ENCODE peak calls at places on chromosomes 16 and 17, in four cellular contexts. P, I, V and L are unnamed samples.

GRCh38 chr17:55086635-55087058 is 118.1 kb downstream of the STXBP4 start:
- DNase-seq in P (no peak), I (no peak), V (peak), L (no peak)

GRCh38 chr16:76226011-76226410 is 51.2 kb upstream of the CNTNAP4 start:
- DNase-seq in P (no peak), I (no peak), V (no peak), L (no peak)

GRCh38 chr16:81376880-81377279 is 62.1 kb downstream of the GAN start:
- DNase-seq in P (no peak), I (no peak), V (peak), L (no peak)

GRCh38 chr17:45256114-45256966 is 5.6 kb downstream of the SPATA32 start:
- DNase-seq in P (no peak), I (peak), V (no peak), L (no peak)

GRCh38 chr17:61122356-61122913 is 277.2 kb upstream of the TBX2 start:
- DNase-seq in P (no peak), I (no peak), V (no peak), L (no peak)

GRCh38 chr16:22092143-22092933 is at the start of gene VWA3A:
- DNase-seq in P (no peak), I (no peak), V (peak), L (no peak)

GRCh38 chr17:15184872-15185624 is 80.1 kb downstream of the PMP22 start:
- DNase-seq in P (no peak), I (no peak), V (no peak), L (no peak)

GRCh38 chr16:22678311-22678710 is 135.7 kb upstream of the HS3ST2 start:
- DNase-seq in P (no peak), I (no peak), V (no peak), L (no peak)

GRCh38 chr16:3578610-3579551 is 1.7 kb upstream of the NLRC3 start:
- DNase-seq in P (no peak), I (peak), V (no peak), L (no peak)

GRCh38 chr16:11219188-11219587 is 36.8 kb downstream of the SOCS1 start:
- DNase-seq in P (no peak), I (no peak), V (no peak), L (no peak)

GRCh38 chr17:40909755-40910154 is 24.7 kb upstream of the KRT20 start:
- DNase-seq in P (no peak), I (no peak), V (no peak), L (no peak)

GRCh38 chr17:82062076-82062983 is 3.3 kb downstream of the DUS1L start:
- DNase-seq in P (no peak), I (peak), V (no peak), L (no peak)

GRCh38 chr16:57258226-57258909 is 13.3 kb downstream of the ARL2BP start:
- DNase-seq in P (no peak), I (no peak), V (no peak), L (no peak)

GRCh38 chr16:72108353-72109102 is 14.9 kb downstream of the DHX38 start:
- DNase-seq in P (no peak), I (no peak), V (no peak), L (no peak)

GRCh38 chr17:70107441-70107840 is 32.4 kb downstream of the KCNJ16 start:
- DNase-seq in P (no peak), I (no peak), V (no peak), L (no peak)

GRCh38 chr16:58329147-58329546 is 34.3 kb upstream of the PRSS54 start:
- DNase-seq in P (no peak), I (no peak), V (no peak), L (no peak)

GRCh38 chr17:36722121-36722902 is 120.9 kb downstream of the MRM1 start:
- DNase-seq in P (no peak), I (peak), V (peak), L (no peak)

GRCh38 chr16:84665359-84665758 is 17.0 kb downstream of the KLHL36 start:
- DNase-seq in P (no peak), I (no peak), V (no peak), L (no peak)

GRCh38 chr17:38507436-38507835 is 79.2 kb downstream of the ARHGAP23 start:
- DNase-seq in P (no peak), I (no peak), V (no peak), L (no peak)

GRCh38 chr17:9432121-9432866 is 143.3 kb downstream of the STX8 start:
- DNase-seq in P (no peak), I (no peak), V (no peak), L (no peak)

GRCh38 chr16:19139436-19140091 is 25.8 kb downstream of the ITPRIPL2 start:
- DNase-seq in P (no peak), I (no peak), V (no peak), L (no peak)

GRCh38 chr17:50354776-50355175 is 8.8 kb downstream of the XYLT2 start:
- DNase-seq in P (no peak), I (no peak), V (no peak), L (no peak)

GRCh38 chr17:45221081-45221996 is at the start of gene FMNL1:
- DNase-seq in P (no peak), I (peak), V (no peak), L (no peak)

GRCh38 chr17:3983945-3984484 is 19.8 kb upstream of the ATP2A3 start:
- DNase-seq in P (no peak), I (no peak), V (peak), L (no peak)

GRCh38 chr16:68737730-68738590 is 868 bp downstream of the CDH1 start:
- DNase-seq in P (no peak), I (peak), V (no peak), L (peak)

GRCh38 chr17:76202516-76202915 is 37.8 kb downstream of the RNF157 start:
- DNase-seq in P (no peak), I (no peak), V (no peak), L (no peak)

GRCh38 chr17:82317394-82318168 is at the start of gene CD7:
- DNase-seq in P (no peak), I (no peak), V (no peak), L (no peak)

GRCh38 chr17:19531780-19532501 is 1.7 kb upstream of the SLC47A1 start:
- DNase-seq in P (no peak), I (no peak), V (no peak), L (no peak)

GRCh38 chr17:19534562-19535149 is 1.0 kb downstream of the SLC47A1 start:
- DNase-seq in P (no peak), I (no peak), V (no peak), L (no peak)

GRCh38 chr17:19533718-19534561 is at the start of gene SLC47A1:
- DNase-seq in P (no peak), I (peak), V (peak), L (no peak)

GRCh38 chr17:19537116-19537515 is 3.5 kb downstream of the SLC47A1 start:
- DNase-seq in P (no peak), I (no peak), V (no peak), L (no peak)

DNA sequence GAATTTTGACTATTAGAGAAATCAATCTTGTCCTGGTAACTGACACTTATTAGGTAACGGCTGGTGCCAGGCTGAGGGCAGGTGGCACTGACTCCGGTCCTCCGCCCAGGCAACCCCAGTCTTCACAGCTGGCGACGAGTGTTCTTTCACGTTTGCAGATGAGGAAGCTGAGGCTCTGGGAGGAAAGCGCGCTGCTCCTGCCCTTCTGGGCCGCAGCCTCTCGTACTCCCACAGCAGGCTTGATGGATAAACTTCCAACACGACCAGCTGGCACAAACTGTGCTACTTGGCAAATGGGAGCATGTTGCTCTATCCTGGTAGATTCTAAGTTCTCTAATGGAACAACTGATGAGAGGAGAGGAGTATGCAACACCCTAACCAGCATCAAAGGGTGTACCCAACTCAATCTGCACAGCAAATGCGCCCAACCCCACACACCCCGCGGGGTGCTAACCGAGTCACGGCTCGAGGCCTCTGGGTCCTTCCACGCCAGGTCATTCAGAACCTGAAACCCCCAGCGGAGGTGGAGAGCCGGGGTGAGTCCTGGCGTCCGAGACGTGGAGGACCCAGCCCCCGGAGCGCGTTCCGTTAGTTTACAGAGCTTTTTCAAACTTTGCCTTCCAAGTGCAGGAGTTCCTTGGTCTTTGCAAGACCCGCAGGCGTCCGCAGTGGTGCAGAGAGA is 477 bp upstream of the SLC47A1 start:
- DNase-seq in P (no peak), I (no peak), V (peak), L (no peak)
- H3K4me3 ChIP-seq in P (peak), I (peak), V (peak), L (peak)

DNA sequence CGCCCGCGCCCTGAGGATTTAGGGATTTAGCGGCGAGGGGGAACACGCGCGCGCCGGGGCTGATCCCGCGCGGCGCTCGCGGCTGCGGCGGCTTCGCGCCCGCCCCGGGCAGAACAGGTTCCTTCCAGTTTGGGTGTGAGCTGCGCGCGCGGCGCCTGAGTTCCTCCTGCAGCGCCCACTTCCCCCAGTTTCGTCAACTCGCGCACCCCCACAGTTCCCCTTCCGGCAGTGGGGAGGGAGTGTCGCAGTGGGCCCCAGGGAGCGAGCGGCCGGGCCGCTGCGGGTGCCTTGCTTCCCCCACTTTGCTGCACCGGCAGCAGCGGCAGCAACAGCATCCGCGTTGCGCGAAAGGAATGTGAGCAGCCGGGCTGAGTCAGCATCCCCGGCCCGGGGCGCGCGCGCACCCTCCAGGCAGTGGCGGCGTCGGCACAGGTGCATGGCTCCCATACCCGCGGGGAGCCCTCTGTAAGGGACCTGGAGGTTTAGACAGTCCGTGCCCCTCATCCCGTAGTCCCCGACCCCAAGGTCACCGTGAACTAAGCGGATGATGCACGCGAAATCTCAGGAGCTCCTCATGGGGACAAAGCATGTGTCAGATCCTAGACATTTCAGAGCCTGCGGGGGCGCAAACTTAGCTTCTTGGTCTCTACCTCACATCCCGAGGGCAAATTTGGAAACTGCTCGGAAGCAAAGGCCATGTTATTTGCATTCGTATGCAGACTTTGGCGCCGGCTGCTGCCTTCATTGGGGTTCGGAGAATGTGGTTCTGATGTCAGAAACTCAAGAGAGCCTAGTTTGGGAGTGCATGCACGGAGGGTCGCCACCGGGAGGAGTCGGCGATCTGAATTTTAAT is 767 bp downstream of the ARSG start:
- DNase-seq in P (no peak), I (peak), V (peak), L (peak)
- H3K27ac ChIP-seq in P (no peak), I (peak), V (peak), L (peak)

DNA sequence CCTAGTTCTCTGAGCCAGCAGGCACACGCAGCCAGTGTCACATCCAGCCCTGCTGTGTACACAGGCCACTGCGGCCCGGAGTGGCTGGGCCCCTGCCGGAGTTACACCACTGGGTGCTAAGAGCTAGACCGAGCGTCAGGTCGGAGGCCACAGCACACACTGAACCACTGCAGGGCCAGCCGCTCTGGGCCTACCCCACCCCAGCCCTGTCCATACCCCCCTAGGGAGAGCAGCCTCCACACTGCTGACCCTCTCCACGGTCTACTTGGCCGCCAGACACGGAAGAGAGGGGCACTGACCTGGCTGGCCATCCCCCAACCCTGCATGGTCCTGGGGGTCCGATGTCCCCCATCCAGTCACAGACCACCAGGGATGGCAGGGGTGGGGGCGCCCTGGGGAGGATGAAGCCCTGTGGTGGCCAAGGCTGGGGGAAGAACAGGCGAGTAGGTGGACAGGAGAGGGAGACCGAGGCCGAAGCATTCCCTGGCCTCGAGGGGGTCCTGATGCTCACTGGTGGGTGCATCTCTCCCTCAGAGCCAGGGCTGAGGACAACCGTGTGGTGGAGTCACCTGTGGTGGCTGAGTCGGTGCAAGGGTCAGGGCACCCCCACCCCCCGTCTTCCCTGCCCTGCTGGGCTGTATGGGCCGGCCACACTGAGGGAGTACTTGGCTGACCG is 34.9 kb upstream of the ZC3H18 start:
- DNase-seq in P (no peak), I (peak), V (no peak), L (no peak)
- H3K4me3 ChIP-seq in P (peak), I (peak), V (no peak), L (peak)

DNA sequence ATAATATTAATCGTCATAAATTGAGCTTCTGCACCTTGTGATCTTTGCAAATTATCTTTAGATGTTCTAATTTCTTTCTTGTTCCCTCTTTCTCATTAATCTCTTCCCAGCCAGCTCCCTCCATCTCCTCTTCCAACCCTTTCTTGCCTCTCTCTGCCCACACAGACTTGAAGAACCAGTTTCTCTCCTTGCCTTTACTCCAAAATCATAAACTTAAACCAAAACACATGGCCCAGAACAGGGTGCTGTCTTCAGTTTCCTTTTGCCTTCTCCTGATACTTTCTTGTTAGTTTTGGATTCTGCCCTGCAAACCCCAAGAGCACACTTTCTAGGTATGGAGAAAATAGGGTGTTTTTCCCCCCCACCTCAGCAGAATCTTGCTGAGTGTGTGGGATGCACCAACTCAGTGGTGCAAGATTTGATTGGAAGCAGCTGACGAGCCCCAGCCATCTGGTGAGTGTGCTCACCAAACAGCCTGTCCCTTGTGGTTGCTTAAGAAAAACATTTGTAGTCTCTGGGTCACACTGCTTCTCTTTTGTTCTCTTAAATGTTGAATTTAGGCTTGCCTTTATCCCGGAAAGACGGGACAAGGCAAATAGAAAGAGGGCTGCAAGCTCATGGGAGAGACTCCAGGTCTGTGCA is 175.8 kb upstream of the MAF start:
- DNase-seq in P (no peak), I (no peak), V (no peak), L (no peak)
- H3K27ac ChIP-seq in P (no peak), I (no peak), V (no peak), L (peak)